ENCODE peak calls at places on chromosomes 16 and 17, in four cellular contexts. One of them, this sample, is unnamed. For H3K4me1, the result is how much of the 10 kb centered on the place peaks cover.

GRCh38 chr17:4771519-4772234 is at the start of gene TM4SF5:
- DNase-seq in mesenchymal stem cell: no peak
- DNase-seq in IMR-90: no peak
- DNase-seq in H9: no peak
- DNase-seq in this sample: no peak

GRCh38 chr17:79810138-79811027 is 13.5 kb upstream of the CBX8 start:
- DNase-seq in H9: peak
- DNase-seq in mesenchymal stem cell: peak
- DNase-seq in IMR-90: peak
- DNase-seq in this sample: peak

GRCh38 chr16:77951788-77952187 is 70.6 kb upstream of the CLEC3A start:
- DNase-seq in IMR-90: no peak
- DNase-seq in H9: no peak
- DNase-seq in mesenchymal stem cell: no peak
- DNase-seq in this sample: peak

GRCh38 chr17:16882243-16882925 is 89.5 kb downstream of the TNFRSF13B start:
- DNase-seq in mesenchymal stem cell: no peak
- DNase-seq in H9: peak
- DNase-seq in IMR-90: no peak
- DNase-seq in this sample: no peak

GRCh38 chr17:3870871-3871306 is 22.0 kb downstream of the CAMKK1 start:
- DNase-seq in H9: no peak
- DNase-seq in mesenchymal stem cell: no peak
- DNase-seq in IMR-90: no peak
- DNase-seq in this sample: no peak

GRCh38 chr16:84555418-84556196 is 51.1 kb upstream of the MEAK7 start:
- DNase-seq in IMR-90: no peak
- DNase-seq in mesenchymal stem cell: no peak
- DNase-seq in H9: no peak
- DNase-seq in this sample: peak

GRCh38 chr16:66927918-66928649 is 2.7 kb upstream of the RRAD start:
- DNase-seq in mesenchymal stem cell: peak
- DNase-seq in IMR-90: peak
- DNase-seq in H9: no peak
- DNase-seq in this sample: peak

GRCh38 chr17:80264048-80264792 is 3.6 kb downstream of the RNF213 start:
- DNase-seq in H9: no peak
- DNase-seq in IMR-90: no peak
- DNase-seq in mesenchymal stem cell: no peak
- DNase-seq in this sample: no peak

GRCh38 chr17:68288375-68288774 is 2.6 kb downstream of the SLC16A6 start:
- DNase-seq in mesenchymal stem cell: peak
- DNase-seq in H9: no peak
- DNase-seq in IMR-90: no peak
- DNase-seq in this sample: peak

GRCh38 chr17:49939318-49939717 is 29.7 kb upstream of the DLX4 start:
- DNase-seq in mesenchymal stem cell: no peak
- DNase-seq in IMR-90: no peak
- DNase-seq in H9: no peak
- DNase-seq in this sample: no peak

GRCh38 chr17:41537990-41538389 is 9.9 kb upstream of the KRT19 start:
- DNase-seq in H9: no peak
- DNase-seq in mesenchymal stem cell: no peak
- DNase-seq in IMR-90: peak
- DNase-seq in this sample: peak

GRCh38 chr17:68184816-68185436 is 62.9 kb upstream of the AMZ2 start:
- DNase-seq in H9: no peak
- DNase-seq in mesenchymal stem cell: no peak
- DNase-seq in IMR-90: no peak
- DNase-seq in this sample: no peak

GRCh38 chr17:2123467-2124251 is 68.8 kb downstream of the HIC1 start:
- DNase-seq in H9: no peak
- DNase-seq in IMR-90: peak
- DNase-seq in mesenchymal stem cell: peak
- DNase-seq in this sample: no peak

GRCh38 chr17:10836145-10836544 is 1.7 kb downstream of the PIRT start:
- DNase-seq in H9: no peak
- DNase-seq in mesenchymal stem cell: no peak
- DNase-seq in IMR-90: no peak
- DNase-seq in this sample: no peak

GRCh38 chr17:42281571-42282096 is 5.4 kb upstream of the STAT5B start:
- DNase-seq in H9: peak
- DNase-seq in IMR-90: no peak
- DNase-seq in mesenchymal stem cell: no peak
- DNase-seq in this sample: no peak

GRCh38 chr17:78977992-78978973 is 1.4 kb downstream of the LGALS3BP start:
- DNase-seq in mesenchymal stem cell: no peak
- DNase-seq in IMR-90: no peak
- DNase-seq in H9: no peak
- DNase-seq in this sample: no peak

GRCh38 chr16:20911361-20911760 is 10.8 kb downstream of the LYRM1 start:
- DNase-seq in H9: no peak
- DNase-seq in mesenchymal stem cell: peak
- DNase-seq in IMR-90: peak
- DNase-seq in this sample: no peak
- H2AFZ ChIP-seq in H9: no peak
- H2AFZ ChIP-seq in mesenchymal stem cell: no peak
- H2AFZ ChIP-seq in IMR-90: peak
- H2AFZ ChIP-seq in this sample: no peak

GRCh38 chr17:286571-286970 is 66.0 kb downstream of the RPH3AL start:
- DNase-seq in H9: no peak
- DNase-seq in IMR-90: no peak
- DNase-seq in mesenchymal stem cell: no peak
- DNase-seq in this sample: no peak

GRCh38 chr17:282912-283882 is 69.4 kb downstream of the RPH3AL start:
- DNase-seq in mesenchymal stem cell: no peak
- DNase-seq in IMR-90: no peak
- DNase-seq in H9: no peak
- DNase-seq in this sample: no peak

GRCh38 chr17:283911-284675 is 68.5 kb downstream of the RPH3AL start:
- DNase-seq in H9: no peak
- DNase-seq in mesenchymal stem cell: no peak
- DNase-seq in IMR-90: no peak
- DNase-seq in this sample: no peak

GRCh38 chr17:285751-286422 is 66.7 kb downstream of the RPH3AL start:
- DNase-seq in H9: no peak
- DNase-seq in IMR-90: no peak
- DNase-seq in mesenchymal stem cell: no peak
- DNase-seq in this sample: no peak

DNA sequence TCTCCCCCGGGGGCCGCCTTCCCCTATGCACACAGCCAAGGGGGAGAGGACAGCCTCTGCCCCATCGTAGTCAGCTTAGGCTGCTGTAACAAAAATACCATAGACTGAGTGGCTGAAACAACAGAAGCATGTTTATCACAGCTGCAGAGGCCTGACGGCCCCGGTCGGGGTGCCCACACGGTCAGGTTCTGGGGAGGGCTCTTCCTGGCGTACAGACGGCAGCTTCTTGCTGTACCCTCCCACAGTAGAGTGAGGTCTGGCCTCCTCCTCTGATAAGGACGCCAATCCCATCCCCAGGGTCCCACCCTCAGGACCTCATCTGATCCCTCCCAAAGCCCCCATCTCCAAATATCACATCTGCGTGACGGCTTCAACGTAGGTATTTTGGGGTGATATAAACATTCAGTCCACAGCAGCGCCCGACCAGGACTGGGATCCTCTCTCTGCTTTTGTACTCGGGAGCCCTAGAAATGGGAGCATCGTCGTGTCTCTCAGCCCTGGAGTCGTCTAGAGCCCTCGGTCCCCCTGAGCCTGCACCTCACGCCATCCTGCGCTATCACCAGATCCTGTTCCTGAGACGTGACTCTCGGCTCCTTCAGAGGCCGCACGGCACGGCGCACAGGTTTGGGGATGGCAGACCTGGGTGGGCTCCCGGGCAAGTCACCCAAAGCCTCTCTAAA is 67.8 kb downstream of the RPH3AL start:
- DNase-seq in IMR-90: no peak
- DNase-seq in H9: no peak
- DNase-seq in mesenchymal stem cell: no peak
- DNase-seq in this sample: no peak
- H3K23ac ChIP-seq in IMR-90: no peak
- H3K23ac ChIP-seq in H9: no peak
- H3K23ac ChIP-seq in mesenchymal stem cell: no peak
- H3K23ac ChIP-seq in this sample: no peak

GRCh38 chr16:88059701-88060386 is 108.6 kb downstream of the BANP start:
- DNase-seq in IMR-90: no peak
- DNase-seq in H9: no peak
- DNase-seq in mesenchymal stem cell: no peak
- DNase-seq in this sample: no peak

GRCh38 chr16:88063201-88063773 is 112.1 kb downstream of the BANP start:
- DNase-seq in H9: no peak
- DNase-seq in IMR-90: peak
- DNase-seq in mesenchymal stem cell: peak
- DNase-seq in this sample: no peak

GRCh38 chr16:88062341-88062861 is 111.2 kb downstream of the BANP start:
- DNase-seq in H9: no peak
- DNase-seq in IMR-90: peak
- DNase-seq in mesenchymal stem cell: peak
- DNase-seq in this sample: peak

GRCh38 chr16:88060524-88061219 is 109.4 kb downstream of the BANP start:
- DNase-seq in IMR-90: no peak
- DNase-seq in mesenchymal stem cell: no peak
- DNase-seq in H9: no peak
- DNase-seq in this sample: no peak

DNA sequence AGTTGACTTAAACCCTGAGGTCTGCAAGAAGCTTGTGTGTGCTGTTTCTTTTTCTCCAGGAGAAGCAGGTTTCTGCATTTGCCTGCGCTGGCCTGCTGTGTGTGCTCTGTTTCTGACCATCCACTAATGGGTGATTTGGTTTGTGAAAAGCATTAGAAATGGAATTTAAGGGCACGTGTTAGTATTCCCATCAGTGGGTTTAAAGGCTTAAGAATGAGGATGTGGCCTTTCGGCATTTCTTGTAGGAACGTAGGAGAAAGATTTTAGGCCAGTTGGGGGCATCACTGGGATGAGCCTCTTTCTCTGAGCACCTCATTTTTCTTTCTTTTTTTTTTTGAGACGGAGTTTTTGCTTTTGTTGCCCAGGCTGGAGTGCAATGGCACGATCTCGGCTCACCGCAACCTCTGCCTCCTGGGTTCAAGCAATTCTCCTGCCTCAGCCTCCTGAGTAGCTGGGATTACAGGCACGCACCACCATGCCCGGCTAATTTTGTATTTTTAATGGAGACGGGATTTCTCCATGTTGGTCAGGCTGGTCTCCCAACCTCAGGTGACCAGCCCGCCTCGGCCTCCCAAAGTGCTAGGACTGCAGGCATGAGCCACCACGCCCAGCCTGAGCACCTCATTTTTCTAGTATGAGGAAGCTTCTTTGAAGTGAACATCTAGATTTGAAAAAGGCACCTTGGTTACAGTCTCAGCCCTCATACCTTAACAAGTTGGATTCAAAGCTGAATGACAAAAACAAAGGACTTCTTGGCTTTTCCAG is 110.3 kb downstream of the BANP start:
- DNase-seq in IMR-90: no peak
- DNase-seq in mesenchymal stem cell: no peak
- DNase-seq in H9: no peak
- DNase-seq in this sample: no peak
- H3K4me1 ChIP-seq in IMR-90: under half
- H3K4me1 ChIP-seq in mesenchymal stem cell: under half
- H3K4me1 ChIP-seq in H9: under half
- H3K4me1 ChIP-seq in this sample: under half

DNA sequence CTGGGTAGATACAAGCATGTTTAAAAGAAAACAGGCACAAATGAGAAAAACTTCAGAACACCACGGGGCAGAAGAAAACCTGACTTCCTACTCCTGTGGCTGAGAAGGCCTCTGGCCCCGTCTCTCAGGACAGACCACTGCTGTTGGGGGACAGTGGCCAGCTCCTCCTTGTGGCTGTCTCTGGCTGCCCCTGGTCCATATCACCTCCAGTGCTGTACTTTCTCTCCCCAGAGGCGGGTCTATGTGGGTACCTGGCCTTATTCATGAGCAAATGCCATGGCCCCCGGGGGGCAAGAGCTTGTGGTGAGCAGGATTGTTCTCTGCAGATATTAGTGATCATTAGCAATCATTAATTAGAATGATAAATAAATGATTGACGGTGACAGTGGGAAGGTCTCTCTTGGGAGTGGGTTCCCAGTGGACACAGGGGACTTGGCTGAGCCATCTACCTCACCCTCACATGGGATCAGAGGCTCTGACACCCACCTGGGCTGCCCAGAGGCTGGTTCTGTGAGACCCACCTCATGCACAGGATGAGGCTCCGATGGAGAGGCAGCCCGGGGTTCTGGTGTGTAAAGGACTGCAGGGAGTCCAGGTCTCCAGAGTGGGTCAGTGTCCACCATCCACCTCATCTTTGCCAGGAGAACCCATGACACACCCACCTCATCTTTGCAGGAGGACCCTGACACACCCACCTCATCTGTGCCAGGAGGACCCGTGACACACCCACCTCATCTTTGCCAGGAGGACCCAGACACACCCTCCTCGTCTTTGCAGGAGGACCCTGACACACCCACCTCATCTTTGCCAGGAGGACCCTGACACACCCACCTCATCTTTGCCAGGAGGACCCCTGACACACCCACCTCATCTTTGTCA is 30.6 kb upstream of the CBFA2T3 start:
- DNase-seq in IMR-90: no peak
- DNase-seq in H9: no peak
- DNase-seq in mesenchymal stem cell: no peak
- DNase-seq in this sample: no peak
- H2AFZ ChIP-seq in IMR-90: no peak
- H2AFZ ChIP-seq in H9: no peak
- H2AFZ ChIP-seq in mesenchymal stem cell: no peak
- H2AFZ ChIP-seq in this sample: no peak